ENCODE peak calls at places on chromosomes 3 and 15, in five cellular contexts. K is heart left ventricle, Q is neural progenitor cell, L is lung, V is lower lobe of right lung. N is an unnamed sample. For H3K27me3, the result is how much of the 10 kb centered on the place peaks cover.

GRCh38 chr3:107950413-107950812 is 140.4 kb downstream of the CD47 start:
- DNase-seq in K (no peak), Q (no peak), L (no peak), V (no peak), N (no peak)

GRCh38 chr3:153753035-153753434 is 368.2 kb upstream of the ARHGEF26 start:
- DNase-seq in K (no peak), Q (no peak), L (no peak), V (no peak), N (no peak)

GRCh38 chr3:16936656-16937055 is 51.9 kb downstream of the PLCL2 start:
- DNase-seq in K (no peak), Q (no peak), L (no peak), V (no peak), N (no peak)

GRCh38 chr15:32824777-32825176 is 107.0 kb downstream of the GREM1 start:
- DNase-seq in K (no peak), Q (no peak), L (no peak), V (no peak), N (no peak)

GRCh38 chr3:89876116-89876515 is 768.7 kb downstream of the EPHA3 start:
- DNase-seq in K (no peak), Q (no peak), L (no peak), V (no peak), N (no peak)

GRCh38 chr3:131193671-131194291 is 167.1 kb downstream of the NEK11 start:
- DNase-seq in K (no peak), Q (no peak), L (no peak), V (no peak), N (no peak)

GRCh38 chr3:17755836-17756235 is 13.4 kb upstream of the TBC1D5 start:
- DNase-seq in K (no peak), Q (no peak), L (no peak), V (no peak), N (no peak)

GRCh38 chr3:127732303-127732702 is 59.6 kb downstream of the ABTB1 start:
- DNase-seq in K (no peak), Q (peak), L (no peak), V (no peak), N (no peak)

GRCh38 chr3:70558955-70559354 is 246.5 kb upstream of the MDFIC2 start:
- DNase-seq in K (no peak), Q (no peak), L (no peak), V (no peak), N (no peak)

GRCh38 chr3:76753599-76753998 is 286.3 kb upstream of the ROBO2 start:
- DNase-seq in K (no peak), Q (no peak), L (no peak), V (no peak), N (no peak)

GRCh38 chr3:53162672-53163458 is 1.9 kb downstream of the PRKCD start:
- DNase-seq in K (no peak), Q (no peak), L (no peak), V (no peak), N (peak)

GRCh38 chr3:48516571-48516970 is 12.6 kb upstream of the SHISA5 start:
- DNase-seq in K (no peak), Q (no peak), L (no peak), V (no peak), N (no peak)

GRCh38 chr15:85691350-85692240 is 103.1 kb downstream of the KLHL25 start:
- DNase-seq in K (no peak), Q (peak), L (no peak), V (no peak), N (peak)

GRCh38 chr15:76151599-76151974 is 91.8 kb downstream of the TMEM266 start:
- DNase-seq in K (no peak), Q (no peak), L (no peak), V (no peak), N (no peak)

GRCh38 chr3:157160652-157161480 is 919 bp upstream of the CCNL1 start:
- DNase-seq in K (peak), Q (peak), L (peak), V (peak), N (no peak)

GRCh38 chr15:58864602-58865419 is 68.7 kb downstream of the SLTM start:
- DNase-seq in K (peak), Q (peak), L (peak), V (no peak), N (peak)

GRCh38 chr15:45186771-45187577 is 792 bp downstream of the SHF start:
- DNase-seq in K (no peak), Q (peak), L (no peak), V (no peak), N (no peak)

GRCh38 chr3:149657458-149657795 is 398 bp downstream of the WWTR1 start:
- DNase-seq in K (peak), Q (peak), L (peak), V (peak), N (no peak)

GRCh38 chr15:69909719-69910444 is 187.8 kb downstream of the TLE3 start:
- DNase-seq in K (no peak), Q (peak), L (no peak), V (no peak), N (no peak)

GRCh38 chr3:112038863-112039262 is 4.3 kb downstream of the TMPRSS7 start:
- DNase-seq in K (no peak), Q (no peak), L (no peak), V (no peak), N (no peak)

GRCh38 chr15:59177445-59177728 is 29.3 kb upstream of the LDHAL6B start:
- DNase-seq in K (no peak), Q (no peak), L (no peak), V (no peak), N (no peak)

GRCh38 chr3:147318900-147319299 is 87.4 kb downstream of the ZIC4 start:
- DNase-seq in K (no peak), Q (no peak), L (no peak), V (no peak), N (no peak)

GRCh38 chr3:78726545-78726944 is 1041.3 kb downstream of the ROBO1 start:
- DNase-seq in K (no peak), Q (peak), L (no peak), V (no peak), N (no peak)

GRCh38 chr15:60412807-60413597 is 15.2 kb upstream of the ANXA2 start:
- DNase-seq in K (no peak), Q (no peak), L (no peak), V (no peak), N (no peak)

GRCh38 chr15:36004891-36005508 is 459.0 kb upstream of the DPH6 start:
- DNase-seq in K (no peak), Q (no peak), L (no peak), V (no peak), N (no peak)

GRCh38 chr3:193389335-193389734 is 10.8 kb upstream of the ATP13A5 start:
- DNase-seq in K (no peak), Q (peak), L (no peak), V (no peak), N (no peak)

DNA sequence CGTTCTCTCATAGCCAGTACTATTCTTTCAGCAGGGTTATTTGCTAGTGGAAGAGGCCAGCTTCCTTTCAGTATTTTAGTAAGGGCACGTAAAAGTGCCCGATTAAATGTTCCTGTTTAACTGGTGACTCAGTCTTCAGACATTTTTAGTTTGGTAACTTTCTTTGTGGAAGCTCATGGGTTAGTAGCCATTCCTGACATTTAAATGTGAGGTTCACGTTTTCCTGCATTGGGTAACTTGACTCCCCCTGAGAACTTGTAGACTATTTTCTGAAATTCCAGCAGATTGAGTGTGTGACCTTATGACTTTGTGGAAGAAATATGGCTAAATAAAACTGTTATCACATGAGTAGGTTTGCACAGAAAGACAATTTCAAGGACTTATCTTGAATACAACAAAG is 16.9 kb downstream of the ABHD2 start:
- DNase-seq in K (no peak), Q (no peak), L (no peak), V (no peak), N (no peak)
- H3K4me3 ChIP-seq in K (peak), Q (no peak), L (no peak), V (no peak), N (no peak)

DNA sequence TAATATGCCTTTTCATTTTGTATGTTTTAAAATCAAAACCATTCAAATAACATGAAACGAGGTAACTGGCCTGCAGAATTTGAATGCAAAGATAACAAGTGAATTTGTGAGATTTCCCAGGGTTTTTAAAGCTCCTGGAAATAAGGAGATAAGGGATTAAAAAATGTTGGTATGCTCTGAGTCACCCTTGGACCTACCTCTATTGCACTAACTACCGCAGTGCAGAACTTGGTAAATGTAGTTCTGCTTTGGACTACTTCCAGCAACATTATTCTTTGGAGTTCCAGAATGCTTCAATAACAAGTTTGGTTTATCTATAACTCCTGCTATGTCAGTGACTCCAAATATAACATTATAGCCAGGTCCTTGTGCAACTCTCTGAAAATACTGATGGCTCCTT is 201.7 kb downstream of the GAP43 start:
- DNase-seq in K (no peak), Q (no peak), L (no peak), V (no peak), N (no peak)
- H3K27me3 ChIP-seq in K (under half), Q (under half), L (under half), V (under half), N (under half)

DNA sequence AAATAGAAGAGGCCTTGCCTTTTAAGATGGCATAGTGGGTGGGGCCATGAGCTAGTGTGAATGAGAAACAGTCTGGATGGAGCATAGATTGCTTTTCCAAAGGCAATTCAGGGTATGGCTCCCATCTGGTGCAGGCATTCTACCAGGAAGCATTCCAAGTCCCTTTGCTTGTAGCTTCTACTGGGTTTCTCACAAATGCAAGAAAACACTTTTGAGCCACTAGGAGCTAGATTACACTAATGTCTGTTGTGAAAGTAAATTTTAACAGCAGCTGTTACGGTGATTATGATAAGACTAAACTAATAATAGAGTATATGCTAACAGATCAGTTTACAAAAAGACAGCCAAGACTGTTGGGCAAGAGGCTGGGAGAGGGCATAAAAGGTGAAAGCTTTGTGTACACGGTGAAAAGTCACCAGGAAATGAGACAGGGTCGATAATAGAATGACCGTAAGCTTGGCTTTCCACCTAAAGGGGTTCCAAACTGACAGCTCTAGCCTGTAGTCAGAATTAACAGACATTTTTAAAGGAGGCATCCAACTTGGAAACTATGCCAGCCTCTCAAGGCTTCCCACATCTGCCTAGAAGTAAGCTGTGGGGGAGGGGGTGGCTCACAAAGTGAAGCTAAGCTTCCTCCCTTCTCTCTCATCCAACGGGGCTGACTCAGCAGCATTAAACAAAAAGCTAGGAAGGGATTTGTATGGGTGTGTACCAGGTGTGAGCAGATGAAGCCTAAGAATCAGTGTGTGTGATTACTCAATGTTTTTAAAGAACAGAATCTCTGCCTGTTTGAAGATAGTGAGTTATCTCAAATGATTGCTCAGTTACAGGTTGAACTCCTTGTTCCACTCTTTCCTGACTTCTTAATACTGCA is 61.1 kb upstream of the GPD1L start:
- DNase-seq in K (no peak), Q (peak), L (peak), V (no peak), N (no peak)
- H3K4me3 ChIP-seq in K (no peak), Q (no peak), L (no peak), V (no peak), N (no peak)

GRCh38 chr3:194852836-194853508 is 167.3 kb downstream of the FAM43A start:
- DNase-seq in K (no peak), Q (peak), L (no peak), V (no peak), N (no peak)

GRCh38 chr3:194857459-194858113 is 171.9 kb downstream of the FAM43A start:
- DNase-seq in K (no peak), Q (no peak), L (no peak), V (no peak), N (no peak)

GRCh38 chr3:194854290-194855024 is 168.8 kb downstream of the FAM43A start:
- DNase-seq in K (no peak), Q (no peak), L (no peak), V (no peak), N (no peak)

GRCh38 chr3:194855025-194855391 is 169.3 kb downstream of the FAM43A start:
- DNase-seq in K (no peak), Q (no peak), L (no peak), V (no peak), N (no peak)

GRCh38 chr3:194856296-194856695 is 170.6 kb downstream of the FAM43A start:
- DNase-seq in K (no peak), Q (no peak), L (no peak), V (no peak), N (no peak)
- H3K27me3 ChIP-seq in K (under half), Q (under half), L (under half), V (under half), N (under half)

GRCh38 chr15:56361978-56362377 is 3.2 kb upstream of the TEX9 start:
- DNase-seq in K (no peak), Q (no peak), L (no peak), V (no peak), N (no peak)
- H3K4me3 ChIP-seq in K (no peak), Q (no peak), L (no peak), V (no peak), N (no peak)

GRCh38 chr3:170490828-170491560 is 72.3 kb downstream of the CLDN11 start:
- DNase-seq in K (no peak), Q (no peak), L (no peak), V (no peak), N (no peak)
- H3K27me3 ChIP-seq in K (under half), Q (under half), L (under half), V (under half), N (under half)

DNA sequence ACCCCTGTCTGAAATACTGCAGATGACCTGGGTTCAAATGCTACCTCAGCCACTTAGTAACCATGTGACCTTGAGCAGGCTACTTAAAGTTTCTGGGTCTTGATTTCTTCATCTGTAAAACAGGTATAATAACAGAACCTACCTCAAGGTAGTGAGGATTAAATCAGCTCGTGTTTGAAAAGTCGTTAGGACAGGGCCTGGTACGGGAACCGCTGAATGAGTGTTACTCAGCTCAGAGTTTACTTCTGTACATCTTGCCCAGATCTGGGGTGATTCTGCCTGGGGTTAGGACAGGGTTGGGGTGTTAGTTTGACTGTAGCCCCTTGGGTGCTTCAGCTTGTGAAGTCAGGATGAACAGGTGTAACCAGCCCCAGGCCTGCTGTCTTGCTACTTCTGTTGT is 1.8 kb downstream of the SEMA4B start:
- DNase-seq in K (no peak), Q (no peak), L (no peak), V (no peak), N (no peak)
- H3K4me3 ChIP-seq in K (no peak), Q (no peak), L (no peak), V (peak), N (no peak)

GRCh38 chr3:31508452-31509146 is 24.1 kb upstream of the STT3B start:
- DNase-seq in K (no peak), Q (no peak), L (no peak), V (no peak), N (no peak)
- H3K27me3 ChIP-seq in K (under half), Q (under half), L (under half), V (under half), N (under half)

GRCh38 chr15:81301385-81301784 is 22.6 kb downstream of the STARD5 start:
- DNase-seq in K (no peak), Q (no peak), L (no peak), V (no peak), N (no peak)
- H3K4me3 ChIP-seq in K (no peak), Q (no peak), L (no peak), V (peak), N (peak)

GRCh38 chr15:96242761-96243160 is 87.7 kb upstream of the NR2F2 start:
- DNase-seq in K (no peak), Q (no peak), L (no peak), V (no peak), N (no peak)

GRCh38 chr15:96234109-96234892 is 96.2 kb upstream of the NR2F2 start:
- DNase-seq in K (no peak), Q (no peak), L (no peak), V (no peak), N (peak)

GRCh38 chr15:96232335-96232734 is 98.2 kb upstream of the NR2F2 start:
- DNase-seq in K (no peak), Q (no peak), L (no peak), V (no peak), N (no peak)

GRCh38 chr15:96237002-96237401 is 93.5 kb upstream of the NR2F2 start:
- DNase-seq in K (no peak), Q (no peak), L (no peak), V (no peak), N (no peak)
- H3K27me3 ChIP-seq in K (under half), Q (under half), L (under half), V (under half), N (under half)

N was measured in GM06990.